ENCODE peak calls at places on chromosome 20, in six cellular contexts. R is H1, D is ovary, K is upper lobe of left lung, Q is uterus, N is body of pancreas. Z is an unnamed sample.

GRCh38 chr20:38187512-38187911 is 22.4 kb upstream of the TGM2 start:
- DNase-seq in Q (no peak), R (no peak), K (no peak), N (no peak), D (no peak), Z (no peak)

GRCh38 chr20:39800548-39800947 is 838.4 kb downstream of the DHX35 start:
- DNase-seq in K (no peak), D (peak; percentile 34), Q (peak; percentile 63), N (no peak), R (no peak), Z (no peak)

GRCh38 chr20:9388826-9389187 is 125.6 kb upstream of the LAMP5 start:
- DNase-seq in Q (no peak), D (no peak), K (no peak), R (no peak), N (no peak), Z (no peak)

GRCh38 chr20:37315293-37316110 is 26.0 kb downstream of the MANBAL start:
- DNase-seq in N (no peak), K (no peak), R (no peak), Q (peak; percentile 82), D (peak; percentile 89), Z (no peak)

GRCh38 chr20:31713312-31714049 is 9.2 kb downstream of the BCL2L1 start:
- DNase-seq in N (peak; percentile 49), K (peak; percentile 77), R (no peak), D (peak; percentile 68), Q (peak; percentile 73), Z (peak; percentile 71)

GRCh38 chr20:36097751-36098151 is 56.8 kb upstream of the EPB41L1 start:
- DNase-seq in R (peak; percentile 68), Q (no peak), N (no peak), K (no peak), D (no peak), Z (no peak)

GRCh38 chr20:32017711-32018251 is 7.5 kb downstream of the CCM2L start:
- DNase-seq in N (peak; percentile 76), K (peak; percentile 78), D (no peak), R (peak; percentile 85), Q (no peak), Z (no peak)

GRCh38 chr20:43446361-43446879 is 11.3 kb upstream of the SRSF6 start:
- DNase-seq in Q (no peak), N (no peak), R (no peak), D (no peak), K (no peak), Z (no peak)

GRCh38 chr20:35012227-35013069 is 56.8 kb downstream of the MYH7B start:
- DNase-seq in R (no peak), Q (peak; percentile 58), K (no peak), N (no peak), D (no peak), Z (no peak)

GRCh38 chr20:37407573-37408002 is 61.6 kb downstream of the SRC start:
- DNase-seq in R (no peak), D (peak; percentile 61), N (no peak), K (no peak), Q (peak; percentile 69), Z (no peak)

GRCh38 chr20:56360133-56360898 is 1.5 kb downstream of the FAM210B start:
- DNase-seq in Q (no peak), R (no peak), N (no peak), K (peak; percentile 23), D (no peak), Z (no peak)

GRCh38 chr20:33676121-33676520 is 1.9 kb upstream of the NECAB3 start:
- DNase-seq in Q (peak; percentile 25), D (no peak), N (no peak), R (no peak), K (no peak), Z (no peak)

GRCh38 chr20:36745234-36745926 is 510 bp downstream of the NDRG3 start:
- DNase-seq in Q (no peak), D (no peak), N (peak; percentile 37), R (no peak), K (peak; percentile 21), Z (peak; percentile 33)

GRCh38 chr20:25863536-25864325 is 167.1 kb upstream of the ZNF337 start:
- DNase-seq in K (no peak), D (no peak), Q (no peak), N (no peak), R (no peak), Z (no peak)

GRCh38 chr20:6164421-6165341 is 41.9 kb upstream of the FERMT1 start:
- DNase-seq in R (no peak), D (no peak), K (peak; percentile 54), Q (peak; percentile 60), N (no peak), Z (no peak)

GRCh38 chr20:54061106-54061881 is 9.1 kb downstream of the BCAS1 start:
- DNase-seq in D (no peak), K (no peak), R (no peak), N (no peak), Q (no peak), Z (no peak)

GRCh38 chr20:44402391-44403193 is 47.1 kb downstream of the HNF4A start:
- DNase-seq in D (no peak), N (no peak), R (no peak), K (no peak), Q (no peak), Z (peak; percentile 78)

GRCh38 chr20:11235058-11235457 is 561.3 kb upstream of the JAG1 start:
- DNase-seq in R (no peak), D (no peak), K (no peak), Q (no peak), N (no peak), Z (peak; percentile 4)

GRCh38 chr20:7361321-7361720 is 578.9 kb downstream of the HAO1 start:
- DNase-seq in Q (no peak), R (no peak), D (no peak), N (no peak), K (no peak), Z (no peak)

DNA sequence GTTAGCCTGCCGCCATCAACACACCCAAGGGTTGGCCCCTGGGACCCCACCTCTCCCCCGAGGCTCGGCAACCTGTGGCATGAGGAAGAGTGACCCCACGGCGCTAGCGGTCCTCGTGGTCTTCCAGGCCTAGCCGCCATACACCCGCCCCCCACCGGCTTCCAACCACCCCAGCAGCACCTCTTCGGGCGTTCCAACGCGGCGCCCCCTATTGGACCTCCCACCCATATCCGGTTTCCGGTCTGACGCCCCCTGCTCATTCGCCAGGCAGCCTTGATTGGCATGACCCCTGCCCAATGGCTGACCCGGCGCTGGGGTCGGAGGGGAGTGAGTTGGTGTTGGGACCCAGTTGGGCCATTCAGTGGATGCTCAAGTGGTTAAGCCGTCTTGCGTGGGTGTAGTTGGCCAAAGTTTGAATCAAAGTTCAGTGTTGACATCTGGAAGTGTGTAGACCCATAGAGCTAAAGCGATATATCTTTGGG is at the start of gene GNAS-AS1:
- DNase-seq in K (peak; percentile 61), N (peak; percentile 85), Q (peak; percentile 78), R (peak; percentile 76), D (no peak), Z (peak; percentile 71)
- TF ChIP-seq POLR2A in K (no peak), N (peak; percentile 9), Q (no peak), R (no peak), D (no peak), Z (peak; percentile 36)

DNA sequence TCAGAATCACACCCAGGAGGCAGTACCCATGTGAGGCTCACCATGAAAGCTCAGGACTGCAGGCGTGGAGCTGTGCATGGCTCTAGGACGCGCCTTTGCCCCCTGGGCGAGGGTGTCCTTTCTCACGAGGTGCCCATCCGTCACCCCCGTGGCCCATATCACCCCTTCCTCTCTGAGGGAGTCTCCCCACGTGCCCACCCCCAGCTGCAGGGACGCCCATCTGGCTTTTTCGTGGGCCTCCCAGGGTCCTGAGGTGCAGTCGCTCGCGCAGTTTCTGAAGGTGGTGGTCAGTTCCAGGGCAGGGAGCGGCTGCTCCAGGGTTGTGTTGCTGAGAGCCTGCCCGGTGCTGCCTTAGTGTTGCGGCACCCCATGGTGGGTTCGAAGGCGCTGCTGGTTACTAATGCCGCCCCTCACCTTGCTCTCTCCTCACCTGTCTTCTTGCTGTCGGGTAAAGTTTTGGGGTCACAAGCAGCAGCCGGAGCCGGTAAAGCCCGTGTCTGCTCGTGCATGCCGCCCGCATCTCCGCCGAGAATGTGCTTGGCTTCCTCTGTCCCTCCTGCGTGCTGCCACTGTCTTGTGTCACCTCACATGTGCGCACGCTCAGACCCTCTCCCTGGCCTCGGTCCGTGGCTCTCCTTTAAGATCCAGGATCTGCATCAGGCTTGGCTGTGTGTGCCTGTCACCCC is 9.4 kb upstream of the COL20A1 start:
- DNase-seq in Q (no peak), R (no peak), K (no peak), D (no peak), N (no peak), Z (no peak)
- TF ChIP-seq POLR2A in Q (no peak), R (no peak), K (no peak), D (no peak), N (no peak), Z (no peak)

DNA sequence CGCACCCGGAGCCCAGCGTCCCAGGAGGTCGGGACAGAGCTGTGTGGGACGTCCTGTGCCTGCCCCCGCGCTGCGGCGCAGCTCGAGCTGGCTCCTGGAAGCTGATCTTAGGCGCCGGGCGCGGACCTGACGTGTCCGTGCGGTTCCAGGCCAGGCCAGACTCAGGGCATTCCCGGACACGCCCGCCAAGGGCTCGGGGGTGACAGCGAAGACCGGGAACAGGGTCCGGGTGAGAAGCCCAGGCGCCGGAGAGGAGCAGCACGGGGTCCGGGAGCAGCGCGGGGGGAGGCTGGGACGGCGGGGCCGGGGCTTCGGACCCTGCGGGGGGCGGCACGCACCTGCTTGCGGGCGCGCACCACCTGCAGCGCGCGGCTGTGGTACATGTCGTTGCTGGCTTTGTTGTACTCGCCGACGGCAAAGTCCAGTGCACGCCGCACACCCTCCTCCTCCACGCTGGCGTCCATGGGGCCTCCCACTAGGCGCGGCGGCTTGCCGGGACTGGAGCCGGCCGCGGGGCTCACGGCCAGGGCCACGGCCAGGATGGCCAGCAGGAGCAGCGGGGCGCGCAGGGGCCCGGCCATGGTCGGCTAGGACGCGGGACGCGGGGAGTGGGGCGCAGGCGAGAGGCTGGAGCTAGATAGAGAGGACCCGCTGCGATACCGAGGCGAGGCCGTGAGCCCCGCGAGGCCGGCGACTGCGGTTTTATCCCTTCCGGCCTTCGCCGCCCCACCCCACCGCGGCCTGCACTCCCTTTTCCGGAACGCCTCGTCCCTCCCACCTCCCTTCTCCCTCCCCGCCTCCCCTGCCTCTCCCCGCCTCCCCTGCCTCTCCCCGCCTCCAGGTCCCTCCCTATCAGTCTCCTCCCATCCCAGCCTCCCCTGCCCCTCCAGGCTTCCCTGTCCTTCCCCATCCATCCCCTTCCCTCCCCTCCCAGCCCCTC is at the start of gene CST3:
- DNase-seq in Q (peak; percentile 91), N (peak; percentile 86), D (peak; percentile 93), R (no peak), K (peak; percentile 90), Z (peak; percentile 92)
- TF ChIP-seq POLR2A in Q (peak; percentile 92), N (peak; percentile 85), D (peak; percentile 87), R (no peak), K (peak; percentile 93), Z (peak; percentile 97)

GRCh38 chr20:60789399-60789798 is 462.7 kb upstream of the CDH4 start:
- DNase-seq in N (no peak), D (no peak), Q (no peak), R (no peak), K (no peak), Z (no peak)
- TF ChIP-seq POLR2A in N (no peak), D (no peak), Q (no peak), R (no peak), K (no peak), Z (no peak)